ENCODE peak calls at places on chromosomes 3 and 15, in five cellular contexts. I is CD4-positive, CD25-positive, alpha-beta regulatory T cell; U is HCT116; D is WERI-Rb-1; K is SJCRH30. Z is an unnamed sample.
A peak's percentile ranks its signal among the peaks of the same experiment; 100 is the strongest.

GRCh38 chr3:45011756-45012441 is 14.2 kb upstream of the CLEC3B start:
- DNase-seq in I (no peak), U (no peak), D (no peak), K (peak; percentile 49), Z (peak; percentile 90)

GRCh38 chr3:69236808-69237707 is 114.7 kb upstream of the LMOD3 start:
- DNase-seq in I (peak; percentile 18), U (no peak), D (no peak), K (no peak), Z (no peak)

GRCh38 chr3:19970289-19970688 is 23.4 kb downstream of the RAB5A start:
- DNase-seq in I (no peak), U (no peak), D (no peak), K (no peak), Z (no peak)

GRCh38 chr15:101536875-101537405 is 47.4 kb upstream of the PCSK6 start:
- DNase-seq in I (no peak), U (no peak), D (no peak), K (no peak), Z (peak; percentile 32)

GRCh38 chr3:72100062-72100511 is 315.1 kb upstream of the PROK2 start:
- DNase-seq in I (no peak), U (no peak), D (peak; percentile 65), K (no peak), Z (no peak)

GRCh38 chr3:196274585-196274984 is 12.9 kb downstream of the PCYT1A start:
- DNase-seq in I (peak; percentile 76), U (no peak), D (no peak), K (no peak), Z (no peak)

GRCh38 chr3:129235310-129235917 is 14.0 kb upstream of the COPG1 start:
- DNase-seq in I (no peak), U (no peak), D (no peak), K (no peak), Z (no peak)

GRCh38 chr15:88627463-88627862 is 6.3 kb downstream of the AEN start:
- DNase-seq in I (peak; percentile 92), U (no peak), D (no peak), K (no peak), Z (no peak)

GRCh38 chr3:149934524-149934923 is 36.2 kb downstream of the PFN2 start:
- DNase-seq in I (no peak), U (no peak), D (no peak), K (no peak), Z (no peak)

GRCh38 chr3:179020112-179020511 is 51.5 kb downstream of the ZMAT3 start:
- DNase-seq in I (no peak), U (no peak), D (no peak), K (no peak), Z (no peak)

GRCh38 chr3:23442598-23443383 is 239.7 kb downstream of the UBE2E2 start:
- DNase-seq in I (peak; percentile 3), U (no peak), D (no peak), K (peak; percentile 76), Z (no peak)

GRCh38 chr3:108662141-108662738 is 72.7 kb downstream of the DZIP3 start:
- DNase-seq in I (peak; percentile 78), U (peak; percentile 43), D (peak; percentile 32), K (peak; percentile 72), Z (no peak)

GRCh38 chr15:28885630-28886430 is at the start of gene APBA2:
- DNase-seq in I (peak; percentile 60), U (no peak), D (peak; percentile 56), K (peak; percentile 35), Z (no peak)

GRCh38 chr3:22475665-22476064 is 724.7 kb upstream of the ZNF385D start:
- DNase-seq in I (no peak), U (no peak), D (no peak), K (peak; percentile 11), Z (no peak)

GRCh38 chr15:100311099-100311751 is 30.6 kb downstream of the ADAMTS17 start:
- DNase-seq in I (no peak), U (no peak), D (peak; percentile 31), K (no peak), Z (no peak)

GRCh38 chr3:122403489-122403888 is 12.4 kb downstream of the WDR5B start:
- DNase-seq in I (no peak), U (no peak), D (no peak), K (no peak), Z (peak; percentile 50)

GRCh38 chr15:33201376-33202189 is 7.1 kb upstream of the FMN1 start:
- DNase-seq in I (peak; percentile 28), U (peak; percentile 95), D (peak; percentile 82), K (peak; percentile 70), Z (peak; percentile 33)

GRCh38 chr3:148158210-148158609 is 539.5 kb upstream of the AGTR1 start:
- DNase-seq in I (no peak), U (no peak), D (no peak), K (peak; percentile 30), Z (no peak)

GRCh38 chr15:90078965-90079364 is 23.3 kb downstream of the IDH2 start:
- DNase-seq in I (no peak), U (no peak), D (no peak), K (no peak), Z (no peak)

GRCh38 chr15:66588971-66589370 is 23.2 kb upstream of the LCTL start:
- DNase-seq in I (no peak), U (peak; percentile 42), D (no peak), K (no peak), Z (no peak)

GRCh38 chr3:161977063-161977462 is 480.5 kb downstream of the OTOL1 start:
- DNase-seq in I (no peak), U (no peak), D (no peak), K (no peak), Z (no peak)

GRCh38 chr15:36497903-36498302 is 81.5 kb upstream of the CDIN1 start:
- DNase-seq in I (no peak), U (no peak), D (no peak), K (no peak), Z (no peak)

GRCh38 chr3:143240921-143241320 is 121.3 kb downstream of the CHST2 start:
- DNase-seq in I (no peak), U (no peak), D (no peak), K (no peak), Z (no peak)

GRCh38 chr15:85361306-85361705 is 19.1 kb upstream of the AKAP13 start:
- DNase-seq in I (no peak), U (no peak), D (no peak), K (no peak), Z (no peak)

GRCh38 chr3:127233371-127233770 is 40.4 kb downstream of the PRR23E start:
- DNase-seq in I (no peak), U (no peak), D (no peak), K (peak; percentile 76), Z (no peak)

GRCh38 chr15:29111705-29112281 is 157.8 kb downstream of the NSMCE3 start:
- DNase-seq in I (no peak), U (no peak), D (no peak), K (no peak), Z (no peak)

GRCh38 chr3:142724682-142725351 is 983 bp downstream of the TRPC1 start:
- DNase-seq in I (no peak), U (peak; percentile 13), D (peak; percentile 63), K (peak; percentile 78), Z (peak; percentile 46)

GRCh38 chr3:69353492-69353891 is 32.4 kb downstream of the FRMD4B start:
- DNase-seq in I (no peak), U (no peak), D (no peak), K (no peak), Z (no peak)

GRCh38 chr3:132645058-132645457 is 14.6 kb downstream of the ACAD11 start:
- DNase-seq in I (no peak), U (no peak), D (no peak), K (no peak), Z (no peak)

GRCh38 chr3:190038050-190038631 is 82.6 kb downstream of the P3H2 start:
- DNase-seq in I (no peak), U (peak; percentile 39), D (no peak), K (peak; percentile 19), Z (peak; percentile 48)

GRCh38 chr15:78301326-78301725 is 1.9 kb upstream of the SKIC8 start:
- DNase-seq in I (no peak), U (no peak), D (no peak), K (no peak), Z (no peak)

GRCh38 chr15:43900964-43901363 is 74.2 kb downstream of the WDR76 start:
- DNase-seq in I (no peak), U (no peak), D (no peak), K (no peak), Z (no peak)

DNA sequence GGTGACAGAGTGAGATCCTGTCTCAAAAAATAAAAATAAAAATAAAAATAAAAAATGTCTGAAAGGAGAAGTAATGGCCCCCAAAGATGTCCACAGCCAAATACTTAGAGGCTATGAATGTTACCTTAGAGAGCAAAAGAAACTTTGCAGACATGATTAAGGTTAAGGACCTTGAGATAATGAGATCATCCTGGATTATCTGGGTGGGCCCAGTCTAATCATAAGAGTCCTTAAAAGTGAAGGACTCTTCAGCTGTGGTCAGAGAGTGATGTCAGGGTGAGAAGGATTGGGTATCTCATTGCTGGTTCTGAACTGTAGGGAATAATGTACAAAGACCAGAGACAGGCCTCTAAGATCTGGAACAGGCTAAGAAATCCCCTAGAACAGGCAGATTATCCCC is 84.9 kb upstream of the POU1F1 start:
- DNase-seq in I (no peak), U (no peak), D (peak; percentile 50), K (no peak), Z (no peak)
- H3K4me3 ChIP-seq in I (no peak overlapping the region), U (no peak overlapping the region), D (no peak overlapping the region), K (no peak overlapping the region), Z (no peak overlapping the region)

DNA sequence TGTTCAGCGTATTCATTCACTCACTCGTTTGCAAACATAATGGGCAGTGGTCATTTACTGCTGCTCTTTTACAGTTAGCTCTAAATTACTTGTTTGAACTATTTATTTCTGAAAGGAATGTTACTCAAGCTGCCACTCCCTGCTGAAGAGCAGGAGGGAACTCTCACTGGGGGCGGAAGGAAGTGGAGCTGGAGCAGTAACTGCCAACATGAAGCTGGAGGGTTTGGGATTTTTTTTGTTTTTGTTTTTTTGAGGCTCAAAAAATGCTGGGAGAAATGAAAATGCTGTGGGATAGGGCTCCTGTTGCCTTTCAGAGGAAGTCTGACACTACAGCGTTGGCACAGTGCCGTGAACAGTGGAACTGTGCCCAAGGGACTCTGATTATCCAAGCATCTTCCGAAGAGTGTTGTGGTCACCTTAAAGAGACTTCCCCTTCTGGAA is 44.1 kb downstream of the SENP2 start:
- DNase-seq in I (no peak), U (no peak), D (no peak), K (no peak), Z (peak; percentile 69)
- H3K27ac ChIP-seq in I (no peak overlapping the region), U (no peak overlapping the region), D (no peak overlapping the region), K (no peak overlapping the region), Z (peak overlapping the region; percentile 75)

GRCh38 chr3:184584001-184584891 is 22.7 kb downstream of the EPHB3 start:
- DNase-seq in I (no peak), U (no peak), D (peak; percentile 88), K (no peak), Z (peak; percentile 24)
- H3K4me3 ChIP-seq in I (no peak overlapping the region), U (no peak overlapping the region), D (peak overlapping the region; percentile 42), K (no peak overlapping the region), Z (peak overlapping the region; percentile 49)

DNA sequence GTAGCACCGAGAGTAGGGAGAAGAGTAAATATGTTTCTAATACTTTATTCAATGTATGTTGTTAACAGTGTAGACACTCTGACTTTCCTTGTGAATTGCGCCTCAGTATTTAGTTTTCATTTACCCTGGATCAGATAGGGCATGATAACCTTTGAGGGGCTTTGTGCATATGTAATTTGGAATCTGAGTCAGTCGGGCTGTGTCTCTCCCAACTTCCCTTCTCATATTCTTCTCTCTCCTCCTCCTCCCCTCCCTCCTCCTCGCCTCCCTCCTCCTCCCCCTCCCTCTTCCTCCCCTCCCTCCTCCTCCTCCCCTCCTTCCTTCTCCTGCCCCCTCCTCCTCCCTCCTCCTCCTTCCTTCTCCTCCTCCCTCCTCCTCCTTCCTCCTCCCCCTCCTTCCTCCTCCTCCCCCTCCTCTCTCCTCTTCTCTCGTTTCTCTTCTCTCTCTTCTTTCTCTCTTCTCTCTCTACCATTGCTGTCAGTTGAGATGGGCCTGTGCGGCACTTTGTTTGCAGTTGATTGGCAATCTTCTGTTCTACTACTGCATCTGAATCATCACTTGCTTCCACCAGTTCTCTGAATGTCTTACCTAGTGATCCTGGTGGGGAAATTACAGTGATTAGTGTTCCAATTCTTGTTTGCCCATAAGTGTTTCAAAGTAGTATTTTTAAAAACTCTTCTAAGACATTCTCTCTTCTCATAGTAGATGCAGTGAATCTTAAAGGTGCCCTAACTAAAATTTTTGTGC is 162.3 kb downstream of the PGPEP1L start:
- DNase-seq in I (no peak), U (no peak), D (no peak), K (no peak), Z (no peak)
- H3K27ac ChIP-seq in I (no peak overlapping the region), U (no peak overlapping the region), D (no peak overlapping the region), K (no peak overlapping the region), Z (no peak overlapping the region)

Z was measured in SJSA1.